ENCODE peak calls at places on chromosomes 7 and 10, in ten cellular contexts. L is upper lobe of left lung, U is GM23338, T is transverse colon, F is stomach, Z is HepG2, Y is HL-60, V is SK-N-SH, E is sigmoid colon, A is spleen. D is an unnamed sample.

GRCh38 chr10:24483701-24484100 is 240.0 kb downstream of the ARHGAP21 start:
- DNase-seq in L (peak), U (peak), T (peak), F (peak), Z (no peak), Y (no peak), V (no peak), E (no peak), A (no peak), D (no peak)

GRCh38 chr7:157010588-157011332 is at the start of gene MNX1:
- DNase-seq in L (peak), U (peak), T (peak), F (peak), Z (peak), Y (peak), V (peak), E (no peak), A (peak), D (peak)

GRCh38 chr10:103470755-103471653 is 8.0 kb downstream of the CALHM3 start:
- DNase-seq in L (peak), U (no peak), T (peak), F (peak), Z (no peak), Y (peak), V (no peak), E (no peak), A (peak), D (peak)

GRCh38 chr7:155466814-155467675 is 9.1 kb downstream of the EN2 start:
- DNase-seq in L (no peak), U (peak), T (no peak), F (no peak), Z (peak), Y (no peak), V (peak), E (no peak), A (peak), D (no peak)

GRCh38 chr7:151063212-151063561 is 3.8 kb downstream of the SLC4A2 start:
- DNase-seq in L (no peak), U (peak), T (no peak), F (no peak), Z (peak), Y (no peak), V (no peak), E (peak), A (no peak), D (no peak)

GRCh38 chr7:72925546-72926120 is 738 bp downstream of the POM121 start:
- DNase-seq in L (no peak), U (no peak), T (no peak), F (no peak), Z (no peak), Y (no peak), V (peak), E (no peak), A (no peak), D (peak)

GRCh38 chr7:140242057-140243031 is 65.6 kb upstream of the KDM7A start:
- DNase-seq in L (peak), U (no peak), T (peak), F (peak), Z (peak), Y (no peak), V (peak), E (no peak), A (peak), D (no peak)

GRCh38 chr10:102342958-102343357 is 52.5 kb upstream of the NFKB2 start:
- DNase-seq in L (no peak), U (no peak), T (no peak), F (no peak), Z (no peak), Y (no peak), V (no peak), E (no peak), A (no peak), D (no peak)

GRCh38 chr10:3757638-3758490 is 27.1 kb downstream of the KLF6 start:
- DNase-seq in L (no peak), U (no peak), T (no peak), F (no peak), Z (no peak), Y (no peak), V (peak), E (no peak), A (peak), D (no peak)

GRCh38 chr10:62689712-62690111 is 114.8 kb upstream of the ADO start:
- DNase-seq in L (no peak), U (no peak), T (no peak), F (no peak), Z (no peak), Y (peak), V (no peak), E (no peak), A (no peak), D (no peak)

GRCh38 chr7:15326044-15326644 is 235.7 kb downstream of the AGMO start:
- DNase-seq in L (no peak), U (peak), T (no peak), F (no peak), Z (peak), Y (no peak), V (peak), E (no peak), A (no peak), D (no peak)

GRCh38 chr7:140342732-140343514 is 55.4 kb downstream of the SLC37A3 start:
- DNase-seq in L (peak), U (peak), T (peak), F (peak), Z (peak), Y (peak), V (peak), E (peak), A (peak), D (no peak)

GRCh38 chr7:45695249-45695995 is 121.3 kb downstream of the ADCY1 start:
- DNase-seq in L (no peak), U (no peak), T (no peak), F (peak), Z (no peak), Y (no peak), V (no peak), E (no peak), A (peak), D (no peak)

DNA sequence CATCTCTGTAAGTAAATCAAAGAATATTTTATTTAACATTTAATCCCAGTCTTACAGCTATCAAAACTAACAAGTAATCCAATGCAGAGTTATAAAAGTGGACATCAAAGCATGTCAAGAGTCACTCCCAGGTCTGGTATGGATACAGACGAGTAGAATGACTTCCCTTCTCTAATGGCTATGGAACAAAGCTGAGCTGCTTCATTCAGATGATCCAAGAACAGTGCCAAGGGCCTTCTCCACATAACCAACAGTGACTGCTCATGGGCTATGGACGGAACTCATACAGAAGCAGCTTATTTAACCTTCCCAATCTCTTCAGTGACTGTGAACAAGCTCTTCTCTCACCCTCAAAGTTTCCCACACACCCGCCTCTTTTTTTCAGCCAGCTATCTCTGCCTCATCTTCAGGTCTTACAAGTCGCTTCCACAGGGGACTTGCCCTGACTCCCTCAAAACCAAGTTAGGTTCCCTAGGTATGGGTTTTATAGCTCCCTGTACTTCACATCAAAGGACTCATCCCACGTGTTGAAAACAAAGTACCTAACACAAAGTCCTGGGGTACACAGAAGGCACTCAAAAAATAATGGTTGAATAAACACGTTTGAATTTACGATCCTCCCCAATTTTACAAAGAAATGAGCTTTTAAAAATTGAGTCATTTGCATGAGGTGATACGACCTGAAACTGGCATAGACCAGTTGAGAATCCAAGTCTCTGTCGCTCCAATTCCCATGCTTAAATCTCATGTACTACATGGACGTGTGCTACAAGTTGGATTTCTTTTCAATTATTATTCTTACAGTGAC is 3.1 kb downstream of the USP6NL start:
- DNase-seq in L (no peak), U (no peak), T (no peak), F (no peak), Z (no peak), Y (no peak), V (no peak), E (no peak), A (no peak), D (no peak)
- TF ChIP-seq POLR2AphosphoS5 in L (no peak), U (no peak), T (no peak), F (no peak), Z (no peak), Y (no peak), V (no peak), E (no peak), A (no peak), D (no peak)

GRCh38 chr10:12681250-12681649 is 320.3 kb downstream of the CCDC3 start:
- DNase-seq in L (no peak), U (no peak), T (no peak), F (no peak), Z (no peak), Y (no peak), V (no peak), E (no peak), A (no peak), D (no peak)

GRCh38 chr10:12687996-12688395 is 313.5 kb downstream of the CCDC3 start:
- DNase-seq in L (no peak), U (no peak), T (no peak), F (no peak), Z (no peak), Y (no peak), V (no peak), E (no peak), A (no peak), D (no peak)

GRCh38 chr10:12684784-12685183 is 316.7 kb downstream of the CCDC3 start:
- DNase-seq in L (no peak), U (no peak), T (no peak), F (no peak), Z (no peak), Y (no peak), V (no peak), E (no peak), A (no peak), D (no peak)

GRCh38 chr10:12689893-12690292 is 311.6 kb downstream of the CCDC3 start:
- DNase-seq in L (no peak), U (no peak), T (no peak), F (no peak), Z (no peak), Y (no peak), V (no peak), E (peak), A (no peak), D (no peak)

DNA sequence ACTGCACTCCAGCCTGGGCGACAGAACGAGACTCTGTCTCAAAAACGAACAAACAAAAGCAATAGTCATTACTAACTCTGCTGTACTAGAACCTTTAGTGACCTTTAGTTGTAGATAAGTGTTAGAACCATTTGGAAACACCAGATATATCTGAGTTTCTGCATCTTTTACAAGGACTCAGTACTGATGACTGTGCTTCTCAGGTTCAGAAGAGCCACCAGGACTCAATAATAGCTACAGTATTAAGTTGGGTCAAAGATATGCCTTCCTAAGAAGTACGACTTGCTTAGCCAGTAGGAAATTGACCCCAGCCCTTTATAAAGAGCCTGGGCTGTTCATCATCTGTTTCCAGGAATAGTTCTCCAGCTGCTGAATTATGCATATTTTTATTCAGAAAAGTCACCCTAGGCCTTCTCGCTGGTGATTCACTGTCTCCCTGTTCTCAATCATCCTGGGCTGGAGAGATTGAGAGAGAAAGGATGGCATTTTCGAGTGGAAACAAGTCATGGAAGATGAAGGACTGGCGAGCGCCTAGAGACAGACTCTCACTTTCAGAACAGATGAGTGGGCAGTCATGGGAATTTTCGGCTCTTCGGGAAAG is 316.2 kb downstream of the CCDC3 start:
- DNase-seq in L (no peak), U (no peak), T (no peak), F (no peak), Z (no peak), Y (no peak), V (no peak), E (no peak), A (no peak), D (no peak)
- TF ChIP-seq POLR2AphosphoS5 in L (no peak), U (no peak), T (no peak), F (no peak), Z (no peak), Y (no peak), V (peak), E (no peak), A (no peak), D (no peak)

DNA sequence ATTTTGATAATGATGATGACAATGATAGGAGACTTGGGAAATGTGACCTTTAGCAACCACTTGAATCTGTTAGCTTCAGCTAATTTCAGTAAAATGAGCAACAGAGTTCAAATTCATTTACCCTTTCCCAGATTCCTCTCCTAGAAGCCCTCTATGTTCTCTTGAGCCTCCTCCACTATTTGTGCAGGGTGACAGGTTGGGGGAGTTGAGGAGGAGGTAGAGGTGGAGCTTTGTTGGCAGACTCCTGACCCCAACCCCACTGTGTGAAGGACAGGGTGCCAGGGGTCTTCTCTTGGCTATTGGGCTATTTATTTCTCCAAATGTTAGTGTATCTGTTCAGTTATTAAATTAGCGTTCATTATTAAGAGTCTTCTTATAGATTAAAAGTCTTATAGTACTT is 422.3 kb downstream of the GFRA1 start:
- DNase-seq in L (no peak), U (no peak), T (no peak), F (no peak), Z (no peak), Y (no peak), V (no peak), E (no peak), A (no peak), D (no peak)
- TF ChIP-seq POLR2AphosphoS5 in L (no peak), U (no peak), T (no peak), F (no peak), Z (no peak), Y (no peak), V (no peak), E (no peak), A (no peak), D (no peak)

GRCh38 chr10:35576730-35577129 is 28.4 kb upstream of the GJD4 start:
- DNase-seq in L (no peak), U (no peak), T (no peak), F (no peak), Z (no peak), Y (no peak), V (no peak), E (no peak), A (no peak), D (no peak)

GRCh38 chr10:35573786-35574185 is 31.4 kb upstream of the GJD4 start:
- DNase-seq in L (no peak), U (no peak), T (no peak), F (no peak), Z (no peak), Y (no peak), V (no peak), E (no peak), A (no peak), D (no peak)

GRCh38 chr10:35577915-35578607 is 27.1 kb upstream of the GJD4 start:
- DNase-seq in L (no peak), U (no peak), T (no peak), F (no peak), Z (no peak), Y (no peak), V (no peak), E (no peak), A (no peak), D (no peak)

GRCh38 chr10:35574924-35575352 is 30.2 kb upstream of the GJD4 start:
- DNase-seq in L (no peak), U (peak), T (no peak), F (no peak), Z (no peak), Y (no peak), V (no peak), E (no peak), A (no peak), D (no peak)

DNA sequence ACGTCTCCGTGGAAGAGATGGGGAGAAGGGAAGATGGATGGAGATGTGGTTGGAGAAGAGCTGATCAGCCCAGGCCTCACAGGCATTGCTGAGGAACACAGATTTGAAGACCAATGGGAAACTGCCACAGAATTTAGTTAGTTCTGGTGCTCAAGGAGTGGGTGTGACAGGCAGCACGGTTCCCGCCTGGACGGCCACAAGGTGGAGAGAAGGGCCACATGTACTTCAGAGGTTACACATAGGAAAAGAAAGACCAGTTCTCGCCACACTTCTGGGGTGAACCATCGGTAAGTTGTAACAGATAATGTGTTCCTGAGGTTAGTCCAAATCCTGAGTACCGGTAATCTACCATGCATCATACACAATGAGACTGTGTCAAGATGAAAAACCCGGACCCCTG is 29.5 kb upstream of the GJD4 start:
- DNase-seq in L (no peak), U (no peak), T (no peak), F (no peak), Z (no peak), Y (no peak), V (no peak), E (no peak), A (no peak), D (no peak)
- TF ChIP-seq POLR2AphosphoS5 in L (no peak), U (no peak), T (no peak), F (no peak), Z (no peak), Y (no peak), V (no peak), E (no peak), A (no peak), D (no peak)

GRCh38 chr10:44911951-44912350 is 814 bp downstream of the TMEM72 start:
- DNase-seq in L (no peak), U (no peak), T (no peak), F (no peak), Z (no peak), Y (no peak), V (no peak), E (no peak), A (no peak), D (no peak)

GRCh38 chr10:44914891-44915290 is 3.8 kb downstream of the TMEM72 start:
- DNase-seq in L (no peak), U (no peak), T (no peak), F (no peak), Z (no peak), Y (no peak), V (no peak), E (no peak), A (no peak), D (no peak)

GRCh38 chr10:44909910-44910309 is 1.2 kb upstream of the TMEM72 start:
- DNase-seq in L (no peak), U (no peak), T (no peak), F (no peak), Z (no peak), Y (no peak), V (no peak), E (no peak), A (no peak), D (no peak)

GRCh38 chr10:44911081-44911540 is at the start of gene TMEM72:
- DNase-seq in L (peak), U (peak), T (peak), F (peak), Z (peak), Y (no peak), V (peak), E (no peak), A (no peak), D (no peak)

DNA sequence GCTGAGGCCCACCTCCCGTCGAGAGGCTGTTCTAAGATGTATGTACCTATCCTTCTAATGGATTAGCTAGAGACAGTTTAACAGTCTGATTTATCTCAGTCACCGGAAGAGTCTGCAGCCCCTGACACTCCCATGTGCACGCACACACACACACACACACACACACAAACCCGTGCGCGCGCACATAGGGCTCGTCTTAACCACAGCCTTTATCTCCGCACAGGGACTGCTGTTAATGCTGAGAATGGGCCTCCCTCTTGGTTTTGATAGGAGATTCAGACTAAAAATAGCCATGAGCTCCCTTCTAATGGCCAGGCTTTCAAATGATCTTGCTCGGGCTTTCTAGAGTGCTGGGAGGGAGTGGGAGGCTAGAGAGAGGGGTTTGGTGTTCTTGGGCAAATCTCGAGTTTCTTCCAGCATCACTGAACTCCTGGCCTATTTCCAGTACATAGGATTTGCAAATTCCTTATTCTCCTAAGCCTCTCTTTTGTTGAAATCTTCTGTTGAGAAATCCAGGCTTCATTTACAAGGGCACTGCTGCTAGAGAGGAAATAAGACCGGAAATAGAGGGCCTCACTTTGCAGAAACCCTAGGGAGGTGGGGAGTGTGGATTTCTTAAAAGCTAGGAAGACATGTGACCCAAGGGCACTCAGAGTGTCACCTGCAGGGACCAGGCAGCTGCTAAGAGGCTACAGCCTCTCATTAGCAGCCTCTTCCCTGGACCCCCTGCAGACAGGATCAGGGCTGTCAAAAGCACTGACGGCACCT is 2.4 kb downstream of the TMEM72 start:
- DNase-seq in L (no peak), U (no peak), T (no peak), F (no peak), Z (no peak), Y (no peak), V (no peak), E (no peak), A (no peak), D (no peak)
- TF ChIP-seq POLR2AphosphoS5 in L (no peak), U (no peak), T (no peak), F (no peak), Z (no peak), Y (peak), V (no peak), E (no peak), A (no peak), D (no peak)

GRCh38 chr10:117375360-117376147 is at the start of gene PDZD8:
- DNase-seq in L (peak), U (peak), T (peak), F (peak), Z (peak), Y (peak), V (peak), E (peak), A (peak), D (peak)
- TF ChIP-seq POLR2AphosphoS5 in L (peak), U (peak), T (peak), F (peak), Z (peak), Y (peak), V (peak), E (peak), A (peak), D (no peak)